ENCODE peak calls at places on chromosomes 16 and 17, in eight cellular contexts. K is fibroblast of pulmonary artery, V is A549, A is stomach, M is psoas muscle, O is nephron progenitor cell, P is fibroblast of the aortic adventitia, I is tibial nerve. J is an unnamed sample.

GRCh38 chr17:63082952-63083351 is 116.9 kb downstream of the TANC2 start:
- DNase-seq in K (peak), V (no peak), A (no peak), M (no peak), O (no peak), P (peak), I (no peak), J (no peak)

GRCh38 chr17:73155410-73156165 is 9.2 kb upstream of the SSTR2 start:
- DNase-seq in K (no peak), V (no peak), A (no peak), M (no peak), O (peak), P (no peak), I (no peak), J (no peak)

GRCh38 chr17:4436846-4437245 is 3.1 kb downstream of the SPNS3 start:
- DNase-seq in K (no peak), V (no peak), A (no peak), M (no peak), O (no peak), P (no peak), I (no peak), J (no peak)

GRCh38 chr17:75875182-75875939 is 3.0 kb downstream of the TRIM47 start:
- DNase-seq in K (no peak), V (no peak), A (peak), M (no peak), O (no peak), P (no peak), I (no peak), J (no peak)

GRCh38 chr16:73299349-73299748 is 251.4 kb upstream of the ZFHX3 start:
- DNase-seq in K (no peak), V (no peak), A (no peak), M (no peak), O (no peak), P (no peak), I (no peak), J (no peak)

GRCh38 chr17:28326114-28326513 is 7.1 kb downstream of the TMEM97 start:
- DNase-seq in K (no peak), V (no peak), A (peak), M (no peak), O (no peak), P (no peak), I (no peak), J (no peak)

GRCh38 chr17:67359960-67360817 is 6.2 kb downstream of the PSMD12 start:
- DNase-seq in K (peak), V (peak), A (no peak), M (no peak), O (no peak), P (peak), I (no peak), J (no peak)

GRCh38 chr17:40369923-40370322 is 5.4 kb upstream of the GJD3 start:
- DNase-seq in K (no peak), V (no peak), A (no peak), M (no peak), O (no peak), P (no peak), I (no peak), J (peak)

GRCh38 chr17:79707931-79708891 is 22.5 kb upstream of the ENPP7 start:
- DNase-seq in K (peak), V (peak), A (peak), M (no peak), O (peak), P (peak), I (peak), J (peak)

GRCh38 chr17:53227514-53227913 is 595.2 kb upstream of the KIF2B start:
- DNase-seq in K (no peak), V (no peak), A (no peak), M (no peak), O (no peak), P (no peak), I (no peak), J (no peak)

GRCh38 chr17:50153650-50154575 is 3.4 kb upstream of the PPP1R9B start:
- DNase-seq in K (peak), V (no peak), A (peak), M (peak), O (no peak), P (peak), I (no peak), J (no peak)

GRCh38 chr17:34051046-34051445 is 204.0 kb upstream of the CCL2 start:
- DNase-seq in K (no peak), V (no peak), A (no peak), M (no peak), O (no peak), P (no peak), I (no peak), J (no peak)

GRCh38 chr16:23244122-23244521 is 58.0 kb upstream of the SCNN1B start:
- DNase-seq in K (no peak), V (no peak), A (no peak), M (no peak), O (no peak), P (no peak), I (no peak), J (no peak)

GRCh38 chr16:23140082-23140481 is 9.2 kb downstream of the USP31 start:
- DNase-seq in K (no peak), V (no peak), A (no peak), M (no peak), O (no peak), P (no peak), I (no peak), J (no peak)

GRCh38 chr17:4499431-4500187 is 928 bp downstream of the SPNS2 start:
- DNase-seq in K (no peak), V (peak), A (no peak), M (no peak), O (peak), P (no peak), I (no peak), J (peak)

GRCh38 chr17:63350364-63350763 is 95.7 kb downstream of the CYB561 start:
- DNase-seq in K (no peak), V (no peak), A (no peak), M (no peak), O (no peak), P (no peak), I (no peak), J (no peak)

GRCh38 chr17:82055023-82055964 is 3.6 kb downstream of the GPS1 start:
- DNase-seq in K (no peak), V (no peak), A (no peak), M (peak), O (no peak), P (no peak), I (no peak), J (no peak)

GRCh38 chr16:81480856-81481821 is 36.5 kb downstream of the CMIP start:
- DNase-seq in K (peak), V (no peak), A (peak), M (peak), O (no peak), P (no peak), I (peak), J (no peak)

GRCh38 chr17:43868236-43868994 is 21.4 kb downstream of the CD300LG start:
- DNase-seq in K (no peak), V (no peak), A (no peak), M (no peak), O (no peak), P (no peak), I (no peak), J (no peak)

GRCh38 chr16:3149630-3150345 is 15.0 kb downstream of the ZNF213 start:
- DNase-seq in K (peak), V (peak), A (peak), M (peak), O (peak), P (peak), I (peak), J (no peak)

GRCh38 chr16:21156767-21157467 is 1.6 kb upstream of the LDAF1 start:
- DNase-seq in K (peak), V (peak), A (peak), M (no peak), O (peak), P (peak), I (peak), J (peak)

GRCh38 chr17:45155029-45155428 is 6.6 kb upstream of the HEXIM2 start:
- DNase-seq in K (no peak), V (no peak), A (no peak), M (no peak), O (no peak), P (no peak), I (no peak), J (no peak)

GRCh38 chr16:56477096-56477878 is 25.9 kb downstream of the OGFOD1 start:
- DNase-seq in K (peak), V (peak), A (no peak), M (no peak), O (no peak), P (peak), I (no peak), J (no peak)

GRCh38 chr17:16932156-16932555 is 39.8 kb downstream of the TNFRSF13B start:
- DNase-seq in K (no peak), V (no peak), A (no peak), M (no peak), O (no peak), P (no peak), I (no peak), J (no peak)

GRCh38 chr16:68992521-68992920 is 112.9 kb upstream of the HAS3 start:
- DNase-seq in K (peak), V (peak), A (no peak), M (no peak), O (no peak), P (peak), I (no peak), J (no peak)

GRCh38 chr17:44959821-44960523 is 8.1 kb downstream of the C1QL1 start:
- DNase-seq in K (no peak), V (no peak), A (no peak), M (no peak), O (no peak), P (no peak), I (no peak), J (peak)

GRCh38 chr17:43579570-43580140 is 33.5 kb upstream of the ETV4 start:
- DNase-seq in K (peak), V (peak), A (no peak), M (no peak), O (no peak), P (peak), I (no peak), J (no peak)

GRCh38 chr17:75561927-75562603 is 25.5 kb upstream of the MYO15B start:
- DNase-seq in K (no peak), V (no peak), A (peak), M (no peak), O (no peak), P (peak), I (no peak), J (no peak)

GRCh38 chr17:44066204-44066930 is at the start of gene LSM12:
- DNase-seq in K (peak), V (peak), A (peak), M (peak), O (peak), P (peak), I (peak), J (peak)

GRCh38 chr17:17001076-17001777 is 29.3 kb upstream of the TNFRSF13B start:
- DNase-seq in K (no peak), V (no peak), A (no peak), M (no peak), O (no peak), P (no peak), I (no peak), J (no peak)

GRCh38 chr16:55437627-55438026 is 41.4 kb upstream of the MMP2 start:
- DNase-seq in K (peak), V (no peak), A (no peak), M (no peak), O (no peak), P (peak), I (peak), J (no peak)

GRCh38 chr17:67718325-67718941 is 697 bp downstream of the NOL11 start:
- DNase-seq in K (peak), V (peak), A (no peak), M (no peak), O (peak), P (peak), I (peak), J (no peak)

GRCh38 chr17:36714789-36715188 is 113.4 kb downstream of the MRM1 start:
- DNase-seq in K (no peak), V (no peak), A (no peak), M (no peak), O (no peak), P (no peak), I (no peak), J (no peak)

GRCh38 chr17:13031718-13032350 is 14.0 kb upstream of the ELAC2 start:
- DNase-seq in K (peak), V (peak), A (peak), M (peak), O (peak), P (peak), I (peak), J (no peak)

GRCh38 chr16:16150117-16150877 is 73.0 kb downstream of the ABCC6 start:
- DNase-seq in K (peak), V (no peak), A (no peak), M (peak), O (no peak), P (peak), I (no peak), J (no peak)

GRCh38 chr17:19348806-19349205 is 13.7 kb downstream of the B9D1 start:
- DNase-seq in K (no peak), V (no peak), A (no peak), M (no peak), O (no peak), P (no peak), I (no peak), J (no peak)

GRCh38 chr16:54331241-54332002 is 44.8 kb upstream of the IRX3 start:
- DNase-seq in K (no peak), V (no peak), A (no peak), M (no peak), O (no peak), P (no peak), I (no peak), J (no peak)

GRCh38 chr16:27401768-27402568 is at the start of gene IL21R:
- DNase-seq in K (peak), V (no peak), A (peak), M (peak), O (peak), P (peak), I (no peak), J (no peak)

GRCh38 chr16:49465661-49466528 is 92.3 kb downstream of the C16orf78 start:
- DNase-seq in K (no peak), V (no peak), A (peak), M (peak), O (no peak), P (no peak), I (no peak), J (no peak)

GRCh38 chr17:3911271-3912053 is 4.8 kb downstream of the P2RX1 start:
- DNase-seq in K (no peak), V (no peak), A (no peak), M (no peak), O (no peak), P (no peak), I (no peak), J (no peak)

DNA sequence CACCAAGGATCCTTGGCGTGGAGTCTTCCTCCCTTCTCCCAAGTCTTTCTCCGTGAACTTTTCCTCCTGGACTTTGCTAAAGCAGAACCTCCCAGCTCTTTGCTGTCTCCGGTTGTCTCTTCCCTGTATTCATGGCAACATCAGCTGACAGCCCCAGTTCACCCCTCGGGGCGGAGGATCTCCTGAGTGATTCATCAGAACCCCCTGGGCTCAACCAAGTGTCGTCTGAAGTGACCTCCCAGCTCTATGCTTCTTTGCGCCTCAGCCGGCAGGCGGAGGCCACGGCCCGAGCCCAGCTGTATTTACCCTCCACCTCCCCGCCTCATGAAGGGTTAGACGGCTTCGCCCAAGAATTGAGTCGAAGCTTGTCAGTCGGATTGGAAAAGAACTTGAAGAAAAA is 943 bp downstream of the CNTROB start:
- DNase-seq in K (peak), V (peak), A (peak), M (no peak), O (peak), P (peak), I (no peak), J (no peak)
- TF ChIP-seq CTCF in K (peak), V (peak), A (no peak), M (no peak), O (no peak), P (peak), I (no peak), J (no peak)

DNA sequence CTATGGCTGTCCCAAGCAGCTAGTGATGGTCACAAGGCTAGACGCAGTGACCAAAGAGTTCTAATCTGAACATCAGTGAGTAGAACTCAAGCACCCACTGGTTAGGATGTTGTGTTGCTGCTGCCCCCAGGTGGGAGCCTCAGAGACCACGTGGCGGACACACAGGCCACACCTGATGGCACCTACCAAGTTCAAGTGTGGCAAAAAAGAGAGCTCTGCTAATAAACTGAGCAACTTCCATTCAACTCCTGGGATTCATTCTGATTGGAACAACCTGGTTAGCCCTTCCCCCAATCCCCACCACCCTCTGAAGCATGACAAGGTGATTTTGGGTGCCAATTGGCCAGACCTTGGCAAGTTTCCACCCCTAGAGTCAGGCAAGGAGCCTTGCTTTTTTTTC is 3.5 kb upstream of the LCMT1 start:
- DNase-seq in K (no peak), V (no peak), A (no peak), M (no peak), O (no peak), P (no peak), I (no peak), J (no peak)
- TF ChIP-seq CTCF in K (no peak), V (no peak), A (no peak), M (no peak), O (no peak), P (no peak), I (no peak), J (peak)

GRCh38 chr16:88924834-88925539 is 52.0 kb downstream of the CBFA2T3 start:
- DNase-seq in K (peak), V (peak), A (no peak), M (peak), O (peak), P (peak), I (no peak), J (no peak)
- TF ChIP-seq CTCF in K (peak), V (peak), A (no peak), M (peak), O (no peak), P (peak), I (peak), J (peak)

DNA sequence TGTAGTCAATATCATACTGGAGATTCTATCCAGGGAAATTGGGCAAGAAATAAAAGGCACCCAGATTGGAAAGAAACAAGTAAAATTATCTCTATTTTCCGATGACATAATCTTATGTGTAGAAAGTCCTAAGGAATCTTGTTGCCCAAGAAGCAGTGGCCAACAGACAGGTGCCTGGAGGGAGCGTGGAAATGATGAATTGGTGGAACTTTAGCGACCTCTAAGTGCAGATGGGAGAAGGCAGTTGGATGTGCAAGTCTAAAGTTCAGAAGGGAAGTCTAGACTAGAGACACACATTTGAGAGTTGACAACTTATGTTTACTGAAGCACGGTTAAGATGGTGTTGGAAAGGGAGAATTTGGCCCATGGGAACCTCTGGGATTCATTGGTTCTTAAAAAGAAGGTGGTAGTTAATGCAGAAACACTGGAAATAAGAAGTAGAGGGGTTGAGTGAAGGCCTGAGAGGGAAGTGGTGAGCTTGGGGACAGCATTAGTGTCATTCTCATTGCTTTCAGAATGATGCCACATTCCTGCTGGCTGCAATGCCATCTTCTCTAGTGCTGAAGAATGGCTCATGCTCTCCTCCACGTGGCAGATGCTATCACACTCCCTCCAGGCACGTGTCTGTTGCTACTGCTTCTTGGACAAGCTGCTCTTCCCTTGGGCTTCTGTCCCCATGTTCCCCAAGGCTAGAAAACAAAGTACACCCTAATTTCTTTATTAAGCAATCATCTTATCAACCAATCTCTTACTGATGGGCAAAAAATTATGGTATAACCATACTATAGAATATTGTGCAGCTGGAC is 24.0 kb downstream of the TAT start:
- DNase-seq in K (no peak), V (no peak), A (no peak), M (no peak), O (no peak), P (no peak), I (no peak), J (no peak)
- TF ChIP-seq CTCF in K (no peak), V (no peak), A (no peak), M (no peak), O (no peak), P (no peak), I (no peak), J (no peak)

DNA sequence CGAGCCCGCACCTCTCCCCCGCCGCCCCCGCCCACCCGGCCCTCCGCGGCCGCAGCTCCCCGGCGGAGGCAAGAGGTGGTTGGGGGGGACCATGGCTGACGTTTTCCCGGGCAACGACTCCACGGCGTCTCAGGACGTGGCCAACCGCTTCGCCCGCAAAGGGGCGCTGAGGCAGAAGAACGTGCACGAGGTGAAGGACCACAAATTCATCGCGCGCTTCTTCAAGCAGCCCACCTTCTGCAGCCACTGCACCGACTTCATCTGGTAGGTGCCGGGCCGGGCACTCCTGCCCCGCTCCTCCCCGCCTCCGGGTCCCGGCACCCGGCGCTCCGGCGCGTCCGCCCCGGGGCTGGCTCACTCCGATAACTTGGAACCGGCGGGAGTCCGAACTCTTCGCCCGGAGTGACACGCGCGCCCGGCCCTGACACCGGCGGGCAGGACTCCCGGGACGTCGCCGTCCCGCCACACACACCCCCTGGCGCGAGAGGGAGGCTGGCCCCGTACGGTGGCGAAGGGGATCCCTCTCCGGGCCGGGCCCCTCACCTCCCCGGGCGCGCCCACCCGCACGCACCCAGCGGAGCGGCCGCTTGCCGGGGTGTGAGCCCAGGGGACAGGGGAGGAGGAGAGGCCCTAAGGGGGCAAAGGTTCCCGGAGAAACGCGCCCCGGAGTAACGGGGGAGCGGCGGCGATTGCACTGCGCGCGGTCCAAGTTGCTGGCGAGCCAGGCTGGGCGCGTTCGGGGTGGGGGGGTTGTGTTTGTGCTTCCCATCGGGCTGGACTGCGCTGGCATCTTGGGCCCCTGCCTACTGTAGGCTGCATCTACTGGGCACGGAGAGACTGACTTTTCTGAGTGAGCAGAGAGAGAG is 581 bp downstream of the PRKCA start:
- DNase-seq in K (peak), V (peak), A (peak), M (peak), O (peak), P (peak), I (peak), J (no peak)
- TF ChIP-seq CTCF in K (no peak), V (peak), A (no peak), M (no peak), O (no peak), P (no peak), I (no peak), J (no peak)